ENCODE peak calls at places on chromosomes 3 and 15, in four cellular contexts. One of them, this sample, is unnamed.

GRCh38 chr15:63892794-63893441 is 59.2 kb upstream of the HERC1 start:
- DNase-seq in HCT116: no peak
- DNase-seq in prostate gland: no peak
- DNase-seq in endothelial cell of umbilical vein: no peak
- DNase-seq in this sample: peak

GRCh38 chr3:40608091-40608490 is 83.3 kb downstream of the ZNF621 start:
- DNase-seq in HCT116: no peak
- DNase-seq in prostate gland: no peak
- DNase-seq in endothelial cell of umbilical vein: no peak
- DNase-seq in this sample: no peak

GRCh38 chr15:84863480-84864428 is 20.7 kb upstream of the SLC28A1 start:
- DNase-seq in HCT116: no peak
- DNase-seq in prostate gland: no peak
- DNase-seq in endothelial cell of umbilical vein: no peak
- DNase-seq in this sample: no peak

GRCh38 chr3:41682996-41683395 is 278.9 kb downstream of the ULK4 start:
- DNase-seq in HCT116: no peak
- DNase-seq in prostate gland: no peak
- DNase-seq in endothelial cell of umbilical vein: no peak
- DNase-seq in this sample: no peak

GRCh38 chr3:176274161-176274560 is 923.1 kb downstream of the TBL1XR1 start:
- DNase-seq in HCT116: no peak
- DNase-seq in prostate gland: no peak
- DNase-seq in endothelial cell of umbilical vein: no peak
- DNase-seq in this sample: no peak

GRCh38 chr3:81749285-81749684 is 12.2 kb downstream of the GBE1 start:
- DNase-seq in HCT116: no peak
- DNase-seq in prostate gland: no peak
- DNase-seq in endothelial cell of umbilical vein: no peak
- DNase-seq in this sample: no peak

GRCh38 chr3:114709102-114709501 is 415.3 kb downstream of the TIGIT start:
- DNase-seq in HCT116: no peak
- DNase-seq in prostate gland: no peak
- DNase-seq in endothelial cell of umbilical vein: no peak
- DNase-seq in this sample: no peak

GRCh38 chr3:106172780-106173179 is 304.0 kb upstream of the CBLB start:
- DNase-seq in HCT116: no peak
- DNase-seq in prostate gland: no peak
- DNase-seq in endothelial cell of umbilical vein: no peak
- DNase-seq in this sample: no peak

GRCh38 chr3:185519021-185519420 is 20.2 kb upstream of the TMEM41A start:
- DNase-seq in HCT116: no peak
- DNase-seq in prostate gland: no peak
- DNase-seq in endothelial cell of umbilical vein: no peak
- DNase-seq in this sample: no peak

GRCh38 chr3:9765865-9766264 is 3.9 kb downstream of the CAMK1 start:
- DNase-seq in HCT116: no peak
- DNase-seq in prostate gland: no peak
- DNase-seq in endothelial cell of umbilical vein: no peak
- DNase-seq in this sample: no peak

GRCh38 chr3:146308222-146308621 is 57.3 kb upstream of the PLSCR4 start:
- DNase-seq in HCT116: no peak
- DNase-seq in prostate gland: no peak
- DNase-seq in endothelial cell of umbilical vein: peak
- DNase-seq in this sample: no peak

GRCh38 chr3:179956416-179956830 is 80.3 kb downstream of the PEX5L start:
- DNase-seq in HCT116: no peak
- DNase-seq in prostate gland: no peak
- DNase-seq in endothelial cell of umbilical vein: no peak
- DNase-seq in this sample: no peak

GRCh38 chr3:27639271-27639670 is 82.9 kb downstream of the EOMES start:
- DNase-seq in HCT116: no peak
- DNase-seq in prostate gland: no peak
- DNase-seq in endothelial cell of umbilical vein: no peak
- DNase-seq in this sample: no peak

GRCh38 chr3:195847061-195847950 is 35.6 kb upstream of the MUC4 start:
- DNase-seq in HCT116: peak
- DNase-seq in prostate gland: no peak
- DNase-seq in endothelial cell of umbilical vein: no peak
- DNase-seq in this sample: no peak

GRCh38 chr15:70765504-70766281 is 2.3 kb upstream of the UACA start:
- DNase-seq in HCT116: no peak
- DNase-seq in prostate gland: no peak
- DNase-seq in endothelial cell of umbilical vein: no peak
- DNase-seq in this sample: no peak

GRCh38 chr3:53688989-53689388 is 157.2 kb downstream of the CHDH start:
- DNase-seq in HCT116: no peak
- DNase-seq in prostate gland: no peak
- DNase-seq in endothelial cell of umbilical vein: no peak
- DNase-seq in this sample: no peak

GRCh38 chr3:125585595-125586223 is 9.6 kb downstream of the OSBPL11 start:
- DNase-seq in HCT116: peak
- DNase-seq in prostate gland: peak
- DNase-seq in endothelial cell of umbilical vein: peak
- DNase-seq in this sample: no peak

GRCh38 chr3:66413151-66413751 is 87.6 kb downstream of the LRIG1 start:
- DNase-seq in HCT116: no peak
- DNase-seq in prostate gland: no peak
- DNase-seq in endothelial cell of umbilical vein: no peak
- DNase-seq in this sample: no peak

GRCh38 chr3:127035672-127036071 is 52.8 kb downstream of the PLXNA1 start:
- DNase-seq in HCT116: peak
- DNase-seq in prostate gland: no peak
- DNase-seq in endothelial cell of umbilical vein: no peak
- DNase-seq in this sample: no peak

GRCh38 chr15:32851619-32852416 is 134.0 kb downstream of the GREM1 start:
- DNase-seq in HCT116: no peak
- DNase-seq in prostate gland: no peak
- DNase-seq in endothelial cell of umbilical vein: peak
- DNase-seq in this sample: no peak

GRCh38 chr3:37997321-37997720 is 6.7 kb downstream of the VILL start:
- DNase-seq in HCT116: no peak
- DNase-seq in prostate gland: no peak
- DNase-seq in endothelial cell of umbilical vein: no peak
- DNase-seq in this sample: no peak

GRCh38 chr3:179181993-179182551 is 33.9 kb downstream of the PIK3CA start:
- DNase-seq in HCT116: no peak
- DNase-seq in prostate gland: no peak
- DNase-seq in endothelial cell of umbilical vein: peak
- DNase-seq in this sample: no peak

GRCh38 chr15:96720251-96720650 is 389.8 kb downstream of the NR2F2 start:
- DNase-seq in HCT116: no peak
- DNase-seq in prostate gland: no peak
- DNase-seq in endothelial cell of umbilical vein: no peak
- DNase-seq in this sample: no peak
- TF ChIP-seq POLR2A in HCT116: no peak
- TF ChIP-seq POLR2A in prostate gland: no peak
- TF ChIP-seq POLR2A in endothelial cell of umbilical vein: no peak
- TF ChIP-seq POLR2A in this sample: no peak

GRCh38 chr3:142596726-142597088 is 514 bp downstream of the PLS1 start:
- DNase-seq in HCT116: no peak
- DNase-seq in prostate gland: no peak
- DNase-seq in endothelial cell of umbilical vein: no peak
- DNase-seq in this sample: no peak

GRCh38 chr3:142595581-142595950 is 627 bp upstream of the PLS1 start:
- DNase-seq in HCT116: peak
- DNase-seq in prostate gland: no peak
- DNase-seq in endothelial cell of umbilical vein: peak
- DNase-seq in this sample: no peak

GRCh38 chr3:142597898-142598297 is 1.7 kb downstream of the PLS1 start:
- DNase-seq in HCT116: no peak
- DNase-seq in prostate gland: no peak
- DNase-seq in endothelial cell of umbilical vein: no peak
- DNase-seq in this sample: no peak

GRCh38 chr3:142595141-142595540 is 1.1 kb upstream of the PLS1 start:
- DNase-seq in HCT116: no peak
- DNase-seq in prostate gland: no peak
- DNase-seq in endothelial cell of umbilical vein: no peak
- DNase-seq in this sample: no peak

GRCh38 chr3:142595951-142596725 is at the start of gene PLS1:
- DNase-seq in HCT116: peak
- DNase-seq in prostate gland: peak
- DNase-seq in endothelial cell of umbilical vein: peak
- DNase-seq in this sample: peak
- TF ChIP-seq POLR2A in HCT116: peak
- TF ChIP-seq POLR2A in prostate gland: peak
- TF ChIP-seq POLR2A in endothelial cell of umbilical vein: peak
- TF ChIP-seq POLR2A in this sample: no peak

DNA sequence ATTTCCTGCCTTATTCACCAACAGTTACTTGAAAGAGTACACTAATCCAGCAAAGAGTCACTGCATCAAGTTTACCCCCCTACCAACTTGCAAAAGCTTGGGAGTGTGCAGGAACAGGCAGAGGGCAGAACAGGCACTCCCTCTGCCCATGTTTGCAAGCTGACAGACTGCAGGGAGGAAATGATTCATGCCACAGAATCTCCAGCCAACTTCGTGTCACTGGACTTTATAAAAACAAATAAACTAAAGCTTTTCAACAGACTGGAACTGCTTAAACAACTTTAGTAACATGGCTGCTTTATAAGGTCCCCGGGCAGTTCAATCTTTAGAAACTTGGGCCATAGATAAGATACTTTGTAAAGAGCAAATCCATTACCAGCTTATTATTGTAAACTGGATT is 129.5 kb downstream of the THRB start:
- DNase-seq in HCT116: peak
- DNase-seq in prostate gland: peak
- DNase-seq in endothelial cell of umbilical vein: peak
- DNase-seq in this sample: peak
- TF ChIP-seq POLR2A in HCT116: no peak
- TF ChIP-seq POLR2A in prostate gland: no peak
- TF ChIP-seq POLR2A in endothelial cell of umbilical vein: peak
- TF ChIP-seq POLR2A in this sample: no peak

GRCh38 chr3:129439381-129439816 is 349 bp downstream of the MBD4 start:
- DNase-seq in HCT116: no peak
- DNase-seq in prostate gland: peak
- DNase-seq in endothelial cell of umbilical vein: peak
- DNase-seq in this sample: peak
- TF ChIP-seq POLR2A in HCT116: no peak
- TF ChIP-seq POLR2A in prostate gland: no peak
- TF ChIP-seq POLR2A in endothelial cell of umbilical vein: no peak
- TF ChIP-seq POLR2A in this sample: no peak

GRCh38 chr15:100339999-100340398 is 1.8 kb downstream of the ADAMTS17 start:
- DNase-seq in HCT116: no peak
- DNase-seq in prostate gland: no peak
- DNase-seq in endothelial cell of umbilical vein: no peak
- DNase-seq in this sample: no peak

GRCh38 chr15:100343251-100343650 is 1.5 kb upstream of the ADAMTS17 start:
- DNase-seq in HCT116: no peak
- DNase-seq in prostate gland: no peak
- DNase-seq in endothelial cell of umbilical vein: no peak
- DNase-seq in this sample: no peak

GRCh38 chr15:100340721-100341661 is 784 bp downstream of the ADAMTS17 start:
- DNase-seq in HCT116: no peak
- DNase-seq in prostate gland: no peak
- DNase-seq in endothelial cell of umbilical vein: no peak
- DNase-seq in this sample: no peak

GRCh38 chr15:100338971-100339444 is 2.8 kb downstream of the ADAMTS17 start:
- DNase-seq in HCT116: peak
- DNase-seq in prostate gland: peak
- DNase-seq in endothelial cell of umbilical vein: peak
- DNase-seq in this sample: no peak

GRCh38 chr15:100341662-100342560 is at the start of gene ADAMTS17:
- DNase-seq in HCT116: peak
- DNase-seq in prostate gland: peak
- DNase-seq in endothelial cell of umbilical vein: peak
- DNase-seq in this sample: peak
- TF ChIP-seq POLR2A in HCT116: peak
- TF ChIP-seq POLR2A in prostate gland: peak
- TF ChIP-seq POLR2A in endothelial cell of umbilical vein: no peak
- TF ChIP-seq POLR2A in this sample: peak

DNA sequence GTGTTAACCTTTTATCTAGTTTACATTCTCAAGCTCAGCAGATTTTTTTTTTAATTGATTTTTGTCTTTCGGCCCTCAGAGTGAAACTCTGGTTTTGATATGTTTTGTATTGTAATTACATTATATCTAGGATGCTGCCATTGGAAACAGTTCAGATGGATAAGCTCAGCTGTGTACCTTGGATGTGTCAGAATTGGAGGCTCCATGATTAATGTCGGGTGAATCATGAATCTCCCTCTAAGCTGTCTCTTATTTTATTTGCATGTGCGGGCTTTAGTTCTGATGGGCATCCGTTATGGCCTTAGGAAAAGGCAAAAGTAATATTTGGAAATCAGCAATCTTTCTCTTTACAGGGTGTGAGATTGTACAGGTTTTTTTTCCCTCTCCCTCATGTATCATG is 4.2 kb downstream of the PTPRG start:
- DNase-seq in HCT116: no peak
- DNase-seq in prostate gland: no peak
- DNase-seq in endothelial cell of umbilical vein: no peak
- DNase-seq in this sample: no peak
- TF ChIP-seq POLR2A in HCT116: no peak
- TF ChIP-seq POLR2A in prostate gland: no peak
- TF ChIP-seq POLR2A in endothelial cell of umbilical vein: no peak
- TF ChIP-seq POLR2A in this sample: no peak

DNA sequence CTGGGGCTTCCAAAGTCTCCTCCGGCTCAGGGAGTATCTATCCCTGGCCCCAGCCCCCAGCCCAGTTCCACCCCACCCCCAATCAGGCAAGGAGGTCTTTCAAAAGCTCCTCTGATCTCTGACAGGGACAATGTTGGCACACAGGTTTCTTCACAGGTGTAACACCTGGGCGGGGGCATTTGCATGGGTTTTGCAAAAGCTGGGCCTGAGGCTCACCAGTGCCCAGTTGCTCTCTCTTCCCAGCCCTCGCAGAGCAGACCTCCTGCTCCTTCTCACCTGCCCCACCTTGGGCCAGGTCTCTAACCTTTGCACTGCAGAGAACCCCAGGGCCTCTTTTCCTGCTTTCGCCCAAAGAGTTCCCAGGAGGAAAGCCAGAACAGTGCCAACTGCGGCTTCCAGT is 8.6 kb upstream of the CSK start:
- DNase-seq in HCT116: no peak
- DNase-seq in prostate gland: no peak
- DNase-seq in endothelial cell of umbilical vein: no peak
- DNase-seq in this sample: no peak
- TF ChIP-seq POLR2A in HCT116: no peak
- TF ChIP-seq POLR2A in prostate gland: no peak
- TF ChIP-seq POLR2A in endothelial cell of umbilical vein: no peak
- TF ChIP-seq POLR2A in this sample: no peak